ENCODE peak calls at places on chromosomes 6 and 20, in five cellular contexts. P is IMR-90, N is hippocampal formation, Z is Right ventricle myocardium inferior, G is A549. O is an unnamed sample.

GRCh38 chr20:19860742-19861141 is 102.7 kb downstream of the RIN2 start:
- DNase-seq in N (no peak), P (no peak), Z (no peak), G (no peak), O (no peak)

GRCh38 chr20:21767739-21768223 is 62.3 kb downstream of the PAX1 start:
- DNase-seq in G (peak), P (no peak), N (no peak), Z (no peak), O (no peak)

GRCh38 chr6:165661416-165662001 is 1.5 kb downstream of the PDE10A start:
- DNase-seq in Z (no peak), P (peak), G (peak), N (no peak), O (no peak)

GRCh38 chr6:132830236-132830799 is 15.9 kb downstream of the RPS12 start:
- DNase-seq in N (no peak), G (peak), P (peak), Z (no peak), O (no peak)

GRCh38 chr6:120648713-120649112 is 685.6 kb downstream of the TBC1D32 start:
- DNase-seq in Z (no peak), G (no peak), N (no peak), P (no peak), O (no peak)

GRCh38 chr20:6017880-6018279 is 36.0 kb downstream of the LRRN4 start:
- DNase-seq in N (no peak), G (no peak), P (no peak), Z (no peak), O (no peak)

GRCh38 chr6:34056301-34056700 is 89.6 kb downstream of the GRM4 start:
- DNase-seq in P (peak), Z (peak), G (peak), N (no peak), O (peak)

GRCh38 chr6:5787054-5787720 is 219.5 kb downstream of the NRN1 start:
- DNase-seq in N (no peak), Z (no peak), G (no peak), P (no peak), O (no peak)

GRCh38 chr6:112432853-112433252 is 85.7 kb downstream of the RFPL4B start:
- DNase-seq in G (no peak), P (peak), Z (no peak), N (no peak), O (no peak)

GRCh38 chr6:45445749-45446454 is 68.2 kb upstream of the SUPT3H start:
- DNase-seq in N (peak), P (peak), G (peak), Z (no peak), O (peak)

GRCh38 chr6:39088331-39088730 is 26.7 kb downstream of the SAYSD1 start:
- DNase-seq in Z (no peak), G (peak), N (peak), P (peak), O (peak)

GRCh38 chr20:11337361-11338130 is 580.1 kb upstream of the BTBD3 start:
- DNase-seq in G (no peak), P (no peak), Z (no peak), N (no peak), O (no peak)

GRCh38 chr6:100453701-100454521 is 10.8 kb downstream of the SIM1 start:
- DNase-seq in N (no peak), P (no peak), Z (no peak), G (no peak), O (no peak)

O was measured in brain microvascular endothelial cell.